ENCODE peak calls at places on chromosome 13, in five cellular contexts. X, K, N, A and J are unnamed samples. For H3K36me3, the result is how much of the 10 kb centered on the place peaks cover.

GRCh38 chr13:41071775-41072174 is 10.5 kb downstream of the WBP4 start:
- DNase-seq in X (no peak), N (no peak), K (no peak), A (no peak), J (no peak)

GRCh38 chr13:25860862-25861261 is 191.0 kb downstream of the SHISA2 start:
- DNase-seq in K (no peak), X (peak), A (no peak), N (peak), J (no peak)

GRCh38 chr13:27038323-27038722 is 133.3 kb downstream of the USP12 start:
- DNase-seq in A (no peak), K (no peak), X (peak), N (peak), J (no peak)

GRCh38 chr13:94312511-94313191 is 166.8 kb downstream of the DCT start:
- DNase-seq in N (peak), K (no peak), A (no peak), X (no peak), J (no peak)

GRCh38 chr13:106804996-106805395 is 237.1 kb upstream of the ARGLU1 start:
- DNase-seq in N (no peak), X (no peak), K (no peak), A (no peak), J (no peak)

GRCh38 chr13:35978607-35979316 is 152.4 kb downstream of the DCLK1 start:
- DNase-seq in A (no peak), K (no peak), X (peak), N (peak), J (no peak)

GRCh38 chr13:62040806-62041205 is 625.2 kb upstream of the PCDH20 start:
- DNase-seq in N (no peak), K (no peak), A (no peak), X (no peak), J (no peak)

GRCh38 chr13:23651439-23651838 is 81.2 kb downstream of the TNFRSF19 start:
- DNase-seq in X (no peak), N (no peak), A (no peak), K (no peak), J (no peak)

GRCh38 chr13:75566658-75567057 is 17.1 kb downstream of the UCHL3 start:
- DNase-seq in X (peak), N (peak), A (no peak), K (no peak), J (peak)

GRCh38 chr13:74191036-74191809 is 57.0 kb upstream of the KLF12 start:
- DNase-seq in A (no peak), X (no peak), K (no peak), N (no peak), J (no peak)

GRCh38 chr13:100357764-100358163 is 230.8 kb downstream of the GGACT start:
- DNase-seq in K (no peak), X (no peak), A (no peak), N (no peak), J (no peak)

GRCh38 chr13:56558698-56559320 is 581.9 kb upstream of the PRR20A start:
- DNase-seq in X (no peak), N (no peak), A (no peak), K (no peak), J (no peak)

GRCh38 chr13:99320693-99321481 is 13.7 kb upstream of the GPR183 start:
- DNase-seq in N (peak), A (no peak), X (peak), K (no peak), J (peak)

GRCh38 chr13:99500839-99501134 is 485 bp upstream of the TM9SF2 start:
- DNase-seq in A (no peak), K (no peak), N (no peak), X (no peak), J (no peak)

GRCh38 chr13:100733261-100733660 is 58.7 kb upstream of the TMTC4 start:
- DNase-seq in K (no peak), A (no peak), X (no peak), N (no peak), J (no peak)

GRCh38 chr13:40981361-40981760 is 37.8 kb downstream of the ELF1 start:
- DNase-seq in X (no peak), A (no peak), K (no peak), N (peak), J (no peak)

GRCh38 chr13:56189978-56190377 is 950.7 kb upstream of the PRR20A start:
- DNase-seq in K (no peak), X (no peak), N (no peak), A (no peak), J (no peak)

GRCh38 chr13:75513271-75513670 is 24.4 kb downstream of the COMMD6 start:
- DNase-seq in X (no peak), N (no peak), K (no peak), A (no peak), J (no peak)

GRCh38 chr13:111895896-111896821 is 170.8 kb upstream of the SOX1 start:
- DNase-seq in N (no peak), K (peak), X (no peak), A (no peak), J (no peak)

GRCh38 chr13:64912141-64912540 is 2318.0 kb downstream of the PCDH9 start:
- DNase-seq in N (peak), X (peak), A (no peak), K (no peak), J (peak)

GRCh38 chr13:40565282-40566148 is 100.9 kb downstream of the FOXO1 start:
- DNase-seq in X (no peak), K (no peak), N (no peak), A (no peak), J (no peak)

GRCh38 chr13:106230450-106230849 is 305.0 kb downstream of the EFNB2 start:
- DNase-seq in X (peak), K (no peak), A (no peak), N (peak), J (no peak)

GRCh38 chr13:97185291-97185690 is 36.8 kb upstream of the MBNL2 start:
- DNase-seq in K (no peak), N (no peak), A (no peak), X (no peak), J (no peak)

GRCh38 chr13:114026128-114026880 is 52.4 kb upstream of the C13orf46 start:
- DNase-seq in A (no peak), N (no peak), K (no peak), X (no peak), J (no peak)

GRCh38 chr13:36212789-36213188 is 1.6 kb downstream of the SOHLH2 start:
- DNase-seq in N (no peak), X (no peak), A (no peak), K (no peak), J (no peak)

GRCh38 chr13:33264620-33264978 is 21.0 kb downstream of the STARD13 start:
- DNase-seq in N (no peak), X (no peak), K (no peak), A (no peak), J (no peak)

GRCh38 chr13:33263484-33263883 is 22.1 kb downstream of the STARD13 start:
- DNase-seq in K (no peak), A (no peak), N (no peak), X (no peak), J (no peak)

GRCh38 chr13:33263976-33264619 is 21.5 kb downstream of the STARD13 start:
- DNase-seq in K (no peak), X (no peak), A (no peak), N (no peak), J (no peak)

GRCh38 chr13:33265133-33265532 is 20.4 kb downstream of the STARD13 start:
- DNase-seq in A (no peak), N (no peak), K (no peak), X (no peak), J (no peak)

DNA sequence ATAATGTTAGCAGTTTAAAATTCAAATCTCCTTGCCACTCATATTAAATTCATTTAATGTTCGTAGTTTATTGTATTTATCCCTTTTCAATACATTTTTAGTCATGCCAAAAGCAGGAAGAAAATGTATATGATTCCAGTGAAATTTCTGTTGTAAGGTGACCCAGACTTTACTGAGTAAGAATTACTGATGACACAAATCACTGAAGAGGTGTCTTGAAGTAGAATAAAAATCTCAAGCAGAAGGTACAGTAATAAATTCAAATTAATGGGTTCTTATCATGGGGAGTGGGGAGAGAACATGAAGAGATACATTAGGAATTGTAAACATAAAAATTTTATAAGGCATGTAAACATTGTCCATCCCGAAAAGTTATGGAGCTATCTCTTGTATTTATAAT is 19.9 kb downstream of the STARD13 start:
- DNase-seq in X (no peak), A (no peak), N (no peak), K (no peak), J (no peak)
- H3K36me3 ChIP-seq in X (under half), A (under half), N (under half), K (under half), J (under half)

GRCh38 chr13:110216403-110217041 is 90.4 kb downstream of the COL4A1 start:
- DNase-seq in N (peak), A (peak), X (peak), K (no peak), J (no peak)
- H3K36me3 ChIP-seq in N (under half), A (under half), X (under half), K (under half), J (under half)

GRCh38 chr13:45339399-45339798 is 1.6 kb downstream of the TPT1 start:
- DNase-seq in A (no peak), X (no peak), N (no peak), K (no peak), J (no peak)
- H3K36me3 ChIP-seq in A (under half), X (half or more), N (under half), K (under half), J (under half)

DNA sequence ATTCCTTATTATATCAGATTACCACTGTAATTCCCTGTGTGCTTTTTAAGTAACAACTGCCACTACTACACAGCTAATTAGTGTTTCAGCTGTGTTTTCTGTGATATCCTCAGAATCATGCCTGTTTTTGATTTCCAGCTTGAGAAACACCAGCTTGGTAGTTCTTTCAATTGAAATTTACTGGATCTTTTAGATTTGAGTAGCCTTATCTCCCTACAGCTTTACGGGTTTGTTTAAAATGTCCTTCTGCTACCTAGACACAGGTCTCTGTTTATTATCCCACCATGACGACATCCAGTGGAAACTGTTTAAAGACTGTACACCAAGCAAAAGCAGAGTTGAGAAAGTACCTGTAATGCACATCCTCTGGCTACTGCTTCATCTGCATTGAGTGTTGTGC is 12.1 kb downstream of the HSPH1 start:
- DNase-seq in X (no peak), K (no peak), A (no peak), N (no peak), J (no peak)
- H3K36me3 ChIP-seq in X (half or more), K (under half), A (half or more), N (under half), J (under half)